ENCODE peak calls at places on chromosomes 12 and 14, in six cellular contexts. D is NCI-H1417; S is DMS53; U is occipital lobe; E is neural crest cell; G is stimulated activated CD4-positive, alpha-beta T cell treated with anti-CD3 and anti-CD28 coated beads, Interleukin-12 subunit alpha, Interleukin-12 subunit beta, amount 100 ng/mL, for 24 hours. V is an unnamed sample.

GRCh38 chr14:86505808-86506207 is 975.9 kb downstream of the FLRT2 start:
- DNase-seq in D (no peak), S (no peak), U (no peak), E (no peak), G (no peak), V (no peak)

GRCh38 chr12:104565606-104566243 is 109.0 kb downstream of the CHST11 start:
- DNase-seq in D (peak), S (no peak), U (no peak), E (no peak), G (no peak), V (no peak)

GRCh38 chr14:99436247-99437180 is 44.1 kb downstream of the SETD3 start:
- DNase-seq in D (no peak), S (peak), U (no peak), E (no peak), G (no peak), V (no peak)

GRCh38 chr12:55582066-55582465 is 9.8 kb downstream of the OR2AP1 start:
- DNase-seq in D (no peak), S (no peak), U (no peak), E (no peak), G (no peak), V (no peak)

GRCh38 chr14:105168979-105169507 is 467 bp upstream of the JAG2 start:
- DNase-seq in D (peak), S (peak), U (no peak), E (peak), G (no peak), V (peak)

GRCh38 chr14:94079891-94080605 is 954 bp downstream of the DDX24 start:
- DNase-seq in D (no peak), S (peak), U (no peak), E (no peak), G (no peak), V (no peak)

GRCh38 chr12:108689314-108690190 is 41.8 kb downstream of the CORO1C start:
- DNase-seq in D (peak), S (peak), U (no peak), E (peak), G (no peak), V (no peak)

GRCh38 chr12:107749094-107749493 is 11.8 kb downstream of the PRDM4 start:
- DNase-seq in D (no peak), S (no peak), U (no peak), E (no peak), G (no peak), V (no peak)

GRCh38 chr14:53714495-53715389 is 241.9 kb downstream of the BMP4 start:
- DNase-seq in D (no peak), S (no peak), U (no peak), E (no peak), G (no peak), V (no peak)

GRCh38 chr14:51605575-51605974 is 46.1 kb upstream of the FRMD6 start:
- DNase-seq in D (no peak), S (no peak), U (no peak), E (no peak), G (no peak), V (no peak)

GRCh38 chr12:46224401-46224800 is 44.4 kb downstream of the SLC38A1 start:
- DNase-seq in D (no peak), S (no peak), U (no peak), E (no peak), G (no peak), V (no peak)

GRCh38 chr14:64938972-64939816 is 3.4 kb downstream of the GPX2 start:
- DNase-seq in D (peak), S (peak), U (no peak), E (no peak), G (no peak), V (no peak)

GRCh38 chr14:104843442-104844305 is 21.4 kb upstream of the CEP170B start:
- DNase-seq in D (peak), S (peak), U (peak), E (no peak), G (no peak), V (no peak)

GRCh38 chr14:51507556-51508511 is 143.9 kb upstream of the FRMD6 start:
- DNase-seq in D (peak), S (no peak), U (peak), E (no peak), G (no peak), V (peak)

GRCh38 chr12:80099259-80099658 is at the start of gene OTOGL:
- DNase-seq in D (peak), S (peak), U (no peak), E (no peak), G (no peak), V (no peak)

GRCh38 chr12:26027401-26027800 is 68.9 kb downstream of the RASSF8 start:
- DNase-seq in D (no peak), S (no peak), U (no peak), E (no peak), G (no peak), V (no peak)

GRCh38 chr12:57765003-57765697 is 1.7 kb downstream of the CYP27B1 start:
- DNase-seq in D (peak), S (peak), U (no peak), E (no peak), G (no peak), V (no peak)

GRCh38 chr14:56474419-56475022 is 105.1 kb upstream of the TMEM260 start:
- DNase-seq in D (peak), S (peak), U (no peak), E (peak), G (no peak), V (peak)

GRCh38 chr12:20486233-20486632 is 117.9 kb downstream of the PDE3A start:
- DNase-seq in D (peak), S (peak), U (no peak), E (no peak), G (no peak), V (no peak)

GRCh38 chr12:22541496-22541895 is 2.8 kb downstream of the C2CD5 start:
- DNase-seq in D (no peak), S (no peak), U (no peak), E (no peak), G (no peak), V (no peak)

GRCh38 chr12:15700595-15700994 is 88.6 kb downstream of the EPS8 start:
- DNase-seq in D (no peak), S (peak), U (no peak), E (no peak), G (no peak), V (no peak)

GRCh38 chr12:131121705-131122405 is 168.1 kb downstream of the ADGRD1 start:
- DNase-seq in D (no peak), S (peak), U (no peak), E (no peak), G (no peak), V (no peak)

GRCh38 chr12:68899251-68899771 is 33.7 kb downstream of the CPM start:
- DNase-seq in D (no peak), S (peak), U (no peak), E (no peak), G (no peak), V (no peak)

GRCh38 chr12:59403259-59403932 is 192.4 kb upstream of the SLC16A7 start:
- DNase-seq in D (peak), S (peak), U (peak), E (peak), G (no peak), V (peak)

GRCh38 chr14:105460616-105461015 is 14.0 kb upstream of the CRIP2 start:
- DNase-seq in D (no peak), S (no peak), U (no peak), E (no peak), G (no peak), V (no peak)

GRCh38 chr12:89663577-89664357 is 44.9 kb downstream of the ATP2B1 start:
- DNase-seq in D (peak), S (no peak), U (no peak), E (no peak), G (peak), V (no peak)

GRCh38 chr12:123038486-123038885 is 58.0 kb downstream of the ARL6IP4 start:
- DNase-seq in D (no peak), S (no peak), U (no peak), E (no peak), G (no peak), V (no peak)

GRCh38 chr14:68628605-68629310 is 164.1 kb downstream of the ZFP36L1 start:
- DNase-seq in D (no peak), S (peak), U (no peak), E (no peak), G (no peak), V (no peak)

GRCh38 chr12:95994476-95994875 is 1.7 kb downstream of the HAL start:
- DNase-seq in D (no peak), S (no peak), U (no peak), E (no peak), G (no peak), V (no peak)

GRCh38 chr12:117686911-117687377 is 281.8 kb downstream of the KSR2 start:
- DNase-seq in D (no peak), S (peak), U (no peak), E (no peak), G (no peak), V (no peak)

GRCh38 chr12:1488908-1489381 is 105.4 kb downstream of the FBXL14 start:
- DNase-seq in D (no peak), S (no peak), U (no peak), E (no peak), G (no peak), V (no peak)

GRCh38 chr12:30985814-30986452 is 59.4 kb downstream of the TSPAN11 start:
- DNase-seq in D (peak), S (peak), U (peak), E (peak), G (no peak), V (peak)

GRCh38 chr14:99715266-99716000 is 31.3 kb downstream of the CYP46A1 start:
- DNase-seq in D (no peak), S (no peak), U (no peak), E (no peak), G (no peak), V (peak)